ENCODE peak calls at places on chromosomes 6 and 20, in five cellular contexts. One of them, this sample, is unnamed.
A peak's percentile ranks its signal among the peaks of the same experiment; 100 is the strongest.

GRCh38 chr20:44532981-44533331 is 11.1 kb upstream of the SERINC3 start:
- DNase-seq in AG09309: no peak
- DNase-seq in neuronal stem cell: no peak
- DNase-seq in adrenal gland: no peak
- DNase-seq in lower lobe of right lung: no peak
- DNase-seq in this sample: no peak

GRCh38 chr6:164109770-164110140 is 695.2 kb downstream of the QKI start:
- DNase-seq in AG09309: no peak
- DNase-seq in neuronal stem cell: no peak
- DNase-seq in adrenal gland: peak; percentile 49
- DNase-seq in lower lobe of right lung: peak; percentile 60
- DNase-seq in this sample: no peak

GRCh38 chr20:25296094-25297093 is 48.5 kb downstream of the PYGB start:
- DNase-seq in AG09309: no peak
- DNase-seq in neuronal stem cell: no peak
- DNase-seq in adrenal gland: no peak
- DNase-seq in lower lobe of right lung: no peak
- DNase-seq in this sample: no peak

GRCh38 chr6:62371840-62372239 is 85.8 kb upstream of the KHDRBS2 start:
- DNase-seq in AG09309: no peak
- DNase-seq in neuronal stem cell: no peak
- DNase-seq in adrenal gland: no peak
- DNase-seq in lower lobe of right lung: no peak
- DNase-seq in this sample: no peak

GRCh38 chr6:5116243-5116991 is 31.3 kb downstream of the PPP1R3G start:
- DNase-seq in AG09309: no peak
- DNase-seq in neuronal stem cell: no peak
- DNase-seq in adrenal gland: no peak
- DNase-seq in lower lobe of right lung: no peak
- DNase-seq in this sample: no peak

GRCh38 chr6:113893866-113894265 is 36.7 kb downstream of the MARCKS start:
- DNase-seq in AG09309: peak; percentile 35
- DNase-seq in neuronal stem cell: no peak
- DNase-seq in adrenal gland: no peak
- DNase-seq in lower lobe of right lung: no peak
- DNase-seq in this sample: no peak

GRCh38 chr6:133973109-133973971 is 20.3 kb downstream of the TBPL1 start:
- DNase-seq in AG09309: no peak
- DNase-seq in neuronal stem cell: peak; percentile 48
- DNase-seq in adrenal gland: no peak
- DNase-seq in lower lobe of right lung: no peak
- DNase-seq in this sample: no peak

GRCh38 chr6:156809034-156809433 is 31.9 kb downstream of the ARID1B start:
- DNase-seq in AG09309: peak; percentile 27
- DNase-seq in neuronal stem cell: no peak
- DNase-seq in adrenal gland: peak; percentile 41
- DNase-seq in lower lobe of right lung: no peak
- DNase-seq in this sample: peak; percentile 16

GRCh38 chr20:59670786-59671492 is 66.6 kb downstream of the PHACTR3 start:
- DNase-seq in AG09309: no peak
- DNase-seq in neuronal stem cell: no peak
- DNase-seq in adrenal gland: no peak
- DNase-seq in lower lobe of right lung: no peak
- DNase-seq in this sample: no peak

GRCh38 chr6:134678436-134678889 is 271.4 kb downstream of the ALDH8A1 start:
- DNase-seq in AG09309: no peak
- DNase-seq in neuronal stem cell: no peak
- DNase-seq in adrenal gland: peak; percentile 13
- DNase-seq in lower lobe of right lung: no peak
- DNase-seq in this sample: peak; percentile 6

GRCh38 chr6:47414517-47415167 is 62.9 kb upstream of the CD2AP start:
- DNase-seq in AG09309: peak; percentile 25
- DNase-seq in neuronal stem cell: no peak
- DNase-seq in adrenal gland: peak; percentile 18
- DNase-seq in lower lobe of right lung: no peak
- DNase-seq in this sample: no peak

GRCh38 chr6:104095661-104096416 is 763.9 kb downstream of the HACE1 start:
- DNase-seq in AG09309: no peak
- DNase-seq in neuronal stem cell: no peak
- DNase-seq in adrenal gland: no peak
- DNase-seq in lower lobe of right lung: no peak
- DNase-seq in this sample: no peak

GRCh38 chr6:156410649-156411048 is 366.5 kb upstream of the ARID1B start:
- DNase-seq in AG09309: no peak
- DNase-seq in neuronal stem cell: no peak
- DNase-seq in adrenal gland: no peak
- DNase-seq in lower lobe of right lung: no peak
- DNase-seq in this sample: no peak

GRCh38 chr6:45933855-45934254 is 81.8 kb downstream of the CLIC5 start:
- DNase-seq in AG09309: no peak
- DNase-seq in neuronal stem cell: no peak
- DNase-seq in adrenal gland: no peak
- DNase-seq in lower lobe of right lung: no peak
- DNase-seq in this sample: no peak

GRCh38 chr20:48189177-48189576 is 403.9 kb upstream of the SULF2 start:
- DNase-seq in AG09309: no peak
- DNase-seq in neuronal stem cell: no peak
- DNase-seq in adrenal gland: peak; percentile 24
- DNase-seq in lower lobe of right lung: no peak
- DNase-seq in this sample: no peak

GRCh38 chr6:167549187-167549586 is 224.3 kb downstream of the TTLL2 start:
- DNase-seq in AG09309: no peak
- DNase-seq in neuronal stem cell: no peak
- DNase-seq in adrenal gland: no peak
- DNase-seq in lower lobe of right lung: no peak
- DNase-seq in this sample: no peak

GRCh38 chr6:129493396-129493902 is 216.5 kb downstream of the ARHGAP18 start:
- DNase-seq in AG09309: no peak
- DNase-seq in neuronal stem cell: no peak
- DNase-seq in adrenal gland: no peak
- DNase-seq in lower lobe of right lung: no peak
- DNase-seq in this sample: no peak

This sample was measured in C1 segment of cervical spinal cord.